ENCODE peak calls at places on chromosome 20, in six cellular contexts. K, T, Z, I, Y and P are unnamed samples.

GRCh38 chr20:34570859-34571306 is 12.4 kb downstream of the MAP1LC3A start:
- DNase-seq in K (no peak), T (no peak), Z (no peak), I (no peak), Y (peak; percentile 43), P (no peak)

GRCh38 chr20:47981242-47981641 is 196.0 kb upstream of the SULF2 start:
- DNase-seq in K (no peak), T (no peak), Z (no peak), I (no peak), Y (no peak), P (no peak)

GRCh38 chr20:51500311-51500710 is 42.2 kb downstream of the NFATC2 start:
- DNase-seq in K (no peak), T (peak; percentile 91), Z (no peak), I (peak; percentile 22), Y (peak; percentile 77), P (peak; percentile 55)

GRCh38 chr20:2114990-2115681 is 13.5 kb downstream of the STK35 start:
- DNase-seq in K (peak; percentile 24), T (no peak), Z (no peak), I (no peak), Y (no peak), P (no peak)

GRCh38 chr20:33732166-33732970 is 572 bp downstream of the ZNF341 start:
- DNase-seq in K (no peak), T (no peak), Z (no peak), I (no peak), Y (peak; percentile 94), P (no peak)

GRCh38 chr20:23103284-23104018 is 17.3 kb upstream of the CD93 start:
- DNase-seq in K (no peak), T (no peak), Z (no peak), I (no peak), Y (no peak), P (no peak)

GRCh38 chr20:52746190-52746589 is 226.0 kb upstream of the TSHZ2 start:
- DNase-seq in K (no peak), T (no peak), Z (no peak), I (no peak), Y (no peak), P (no peak)

GRCh38 chr20:21618697-21619421 is 86.6 kb upstream of the PAX1 start:
- DNase-seq in K (no peak), T (peak; percentile 11), Z (no peak), I (no peak), Y (no peak), P (no peak)